ENCODE peak calls at places on chromosomes 16 and 17, in six cellular contexts. L, R, O, F, E and Y are unnamed samples.

GRCh38 chr16:78184554-78185183 is 85.2 kb downstream of the WWOX start:
- DNase-seq in R (no peak), L (no peak), E (no peak), O (no peak), F (no peak), Y (no peak)

GRCh38 chr17:42655528-42655927 is 3.6 kb upstream of the TUBG2 start:
- DNase-seq in F (no peak), R (no peak), L (no peak), O (no peak), E (no peak), Y (no peak)

GRCh38 chr16:50260206-50261159 is 5.9 kb upstream of the ADCY7 start:
- DNase-seq in L (no peak), E (no peak), O (no peak), R (no peak), F (no peak), Y (no peak)

GRCh38 chr16:49598386-49599170 is 225.0 kb downstream of the C16orf78 start:
- DNase-seq in O (no peak), F (peak; percentile 15), L (peak; percentile 55), R (peak; percentile 21), E (no peak), Y (no peak)

GRCh38 chr17:16989953-16990860 is 18.3 kb upstream of the TNFRSF13B start:
- DNase-seq in R (no peak), E (no peak), F (peak; percentile 29), L (no peak), O (no peak), Y (no peak)

GRCh38 chr16:81585785-81586184 is 141.2 kb downstream of the CMIP start:
- DNase-seq in E (peak; percentile 21), L (no peak), R (no peak), O (no peak), F (peak; percentile 57), Y (no peak)

GRCh38 chr16:29994613-29995329 is 646 bp downstream of the HIRIP3 start:
- DNase-seq in E (no peak), O (no peak), F (no peak), R (peak; percentile 78), L (no peak), Y (peak; percentile 84)

GRCh38 chr16:1832831-1833454 is 5.9 kb downstream of the FAHD1 start:
- DNase-seq in F (no peak), R (no peak), L (no peak), E (no peak), O (no peak), Y (no peak)

GRCh38 chr16:13168091-13168572 is 266.7 kb downstream of the SHISA9 start:
- DNase-seq in F (peak; percentile 67), O (no peak), E (no peak), R (no peak), L (no peak), Y (no peak)

GRCh38 chr17:4900231-4901107 is 1.1 kb downstream of the C17orf107 start:
- DNase-seq in F (peak; percentile 94), R (peak; percentile 51), E (no peak), L (no peak), O (no peak), Y (no peak)

GRCh38 chr17:65559802-65560627 is 1.4 kb downstream of the AXIN2 start:
- DNase-seq in R (peak; percentile 30), E (no peak), F (peak; percentile 74), L (no peak), O (peak; percentile 41), Y (no peak)

GRCh38 chr16:57628008-57628781 is at the start of gene ADGRG1:
- DNase-seq in E (peak; percentile 65), O (peak; percentile 64), R (peak; percentile 72), L (no peak), F (peak; percentile 75), Y (peak; percentile 61)

GRCh38 chr17:27577884-27578717 is 52.9 kb upstream of the LGALS9 start:
- DNase-seq in O (peak; percentile 46), R (no peak), L (no peak), F (no peak), E (no peak), Y (no peak)

GRCh38 chr16:63697736-63698135 is 1424.1 kb downstream of the CDH11 start:
- DNase-seq in F (no peak), O (no peak), L (no peak), E (no peak), R (no peak), Y (no peak)

GRCh38 chr16:87295259-87295658 is 21.9 kb downstream of the C16orf95 start:
- DNase-seq in E (no peak), R (no peak), L (no peak), O (no peak), F (no peak), Y (no peak)

GRCh38 chr16:22888791-22889190 is 74.8 kb downstream of the HS3ST2 start:
- DNase-seq in F (no peak), E (no peak), R (no peak), L (no peak), O (no peak), Y (no peak)

GRCh38 chr16:87207509-87207908 is 109.7 kb downstream of the C16orf95 start:
- DNase-seq in L (no peak), R (no peak), E (no peak), O (no peak), F (no peak), Y (no peak)

GRCh38 chr16:10923650-10924214 is 18.5 kb downstream of the DEXI start:
- DNase-seq in F (no peak), R (peak; percentile 75), E (no peak), L (no peak), O (peak; percentile 83), Y (no peak)

GRCh38 chr17:80169784-80170500 is at the start of gene CARD14:
- DNase-seq in O (no peak), E (no peak), L (no peak), R (peak; percentile 57), F (peak; percentile 28), Y (peak; percentile 68)

GRCh38 chr17:2400877-2401425 is at the start of gene MNT:
- DNase-seq in L (no peak), E (peak; percentile 82), F (peak; percentile 98), R (peak; percentile 95), O (peak; percentile 94), Y (peak; percentile 93)

GRCh38 chr16:75695708-75696107 is 5.6 kb downstream of the DUXB start:
- DNase-seq in E (no peak), L (no peak), F (no peak), R (no peak), O (no peak), Y (no peak)
- TF ChIP-seq CTCF in E (peak; percentile 38), L (no peak), F (peak; percentile 59), R (no peak), O (no peak), Y (no peak)

GRCh38 chr16:4382795-4383357 is 11.2 kb downstream of the VASN start:
- DNase-seq in E (no peak), O (no peak), R (no peak), L (no peak), F (no peak), Y (no peak)
- H3K4me1 ChIP-seq in E (no peaks in the 10 kb centered on the region), O (peaks cover 83% of the 10 kb centered on the region), R (peaks cover 26% of the 10 kb centered on the region), L (peaks cover 61% of the 10 kb centered on the region), F (no peaks in the 10 kb centered on the region), Y (peaks cover 6% of the 10 kb centered on the region)

DNA sequence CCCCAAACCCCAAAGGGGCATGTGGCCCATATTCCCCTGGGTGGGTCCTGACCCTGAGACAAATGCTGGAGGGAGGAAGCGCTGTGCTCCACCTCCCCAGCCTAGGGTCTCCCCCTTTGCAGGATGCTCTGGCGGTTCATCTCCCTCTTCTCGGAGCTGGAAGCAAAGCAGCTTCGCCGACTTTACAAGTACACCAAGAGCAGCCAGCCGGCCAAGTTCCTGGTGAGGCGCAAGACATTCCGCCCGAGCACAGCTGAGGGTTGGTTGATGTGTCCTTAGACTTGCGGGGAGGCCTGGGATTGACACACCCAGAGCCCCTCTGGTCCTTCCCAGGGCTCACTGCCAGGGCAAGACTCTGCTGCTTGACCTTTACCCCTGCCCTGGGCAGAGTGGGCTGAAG is 4.3 kb downstream of the CHCT1 start:
- DNase-seq in O (no peak), R (no peak), F (no peak), E (no peak), L (no peak), Y (no peak)
- TF ChIP-seq CTCF in O (no peak), R (no peak), F (no peak), E (no peak), L (no peak), Y (no peak)

GRCh38 chr17:6789146-6789545 is 13.1 kb downstream of the FBXO39 start:
- DNase-seq in R (no peak), O (no peak), E (no peak), L (no peak), F (no peak), Y (no peak)
- H3K4me1 ChIP-seq in R (no peaks in the 10 kb centered on the region), O (no peaks in the 10 kb centered on the region), E (no peaks in the 10 kb centered on the region), L (no peaks in the 10 kb centered on the region), F (no peaks in the 10 kb centered on the region), Y (no peaks in the 10 kb centered on the region)